ENCODE peak calls at places on chromosomes 11 and 22, in seven cellular contexts. E, G, V, F, S, I and L are unnamed samples.

GRCh38 chr11:4890279-4890678 is 8.6 kb downstream of the OR51T1 start:
- DNase-seq in E (no peak), G (no peak), V (no peak), F (no peak), S (no peak), I (no peak), L (no peak)

GRCh38 chr11:66183581-66184048 is 84.8 kb upstream of the RAB1B start:
- DNase-seq in E (no peak), G (no peak), V (no peak), F (no peak), S (peak), I (no peak), L (peak)

GRCh38 chr11:63837719-63838118 is 1.2 kb upstream of the MARK2 start:
- DNase-seq in E (no peak), G (no peak), V (no peak), F (no peak), S (no peak), I (no peak), L (no peak)

GRCh38 chr22:30606455-30607299 is at the start of gene TCN2:
- DNase-seq in E (peak), G (peak), V (peak), F (peak), S (peak), I (peak), L (peak)

GRCh38 chr11:33772300-33772699 is 2.0 kb downstream of the FBXO3 start:
- DNase-seq in E (no peak), G (no peak), V (no peak), F (no peak), S (no peak), I (peak), L (no peak)

GRCh38 chr11:65412271-65413076 is 10.1 kb upstream of the NEAT1 start:
- DNase-seq in E (no peak), G (no peak), V (peak), F (no peak), S (no peak), I (no peak), L (no peak)

GRCh38 chr11:118838905-118839553 is 44.7 kb upstream of the CXCR5 start:
- DNase-seq in E (no peak), G (no peak), V (no peak), F (no peak), S (peak), I (peak), L (no peak)

GRCh38 chr22:21457023-21457787 is 10.0 kb upstream of the TMEM191C start:
- DNase-seq in E (no peak), G (no peak), V (peak), F (no peak), S (no peak), I (no peak), L (no peak)

GRCh38 chr11:102279641-102280170 is 37.6 kb upstream of the BIRC3 start:
- DNase-seq in E (no peak), G (peak), V (no peak), F (no peak), S (no peak), I (peak), L (no peak)

GRCh38 chr11:67371549-67372231 is 1.7 kb downstream of the CLCF1 start:
- DNase-seq in E (peak), G (no peak), V (no peak), F (peak), S (peak), I (no peak), L (peak)

GRCh38 chr22:18000441-18001039 is 23.8 kb downstream of the MICAL3 start:
- DNase-seq in E (peak), G (no peak), V (peak), F (peak), S (no peak), I (peak), L (peak)

GRCh38 chr11:117175781-117176180 is 2.8 kb upstream of the SIDT2 start:
- DNase-seq in E (no peak), G (no peak), V (no peak), F (no peak), S (no peak), I (no peak), L (no peak)

GRCh38 chr22:40525250-40525884 is 111.2 kb downstream of the MRTFA start:
- DNase-seq in E (peak), G (no peak), V (peak), F (peak), S (peak), I (peak), L (peak)